ENCODE peak calls at places on chromosomes 6 and 20, in six cellular contexts. A, R, S, J, K and D are unnamed samples.

GRCh38 chr6:19303381-19303780 is 533.8 kb upstream of the ID4 start:
- DNase-seq in A (no peak), R (no peak), S (no peak), J (no peak), K (no peak), D (no peak)

GRCh38 chr20:4375881-4376280 is 345.8 kb upstream of the PRND start:
- DNase-seq in A (no peak), R (no peak), S (no peak), J (peak), K (no peak), D (no peak)

GRCh38 chr6:27359231-27359630 is 29.3 kb upstream of the ZNF391 start:
- DNase-seq in A (no peak), R (no peak), S (no peak), J (no peak), K (no peak), D (no peak)

GRCh38 chr6:126086560-126086959 is 100.2 kb downstream of the TRMT11 start:
- DNase-seq in A (no peak), R (no peak), S (no peak), J (no peak), K (no peak), D (no peak)

GRCh38 chr6:161694995-161695394 is 421.1 kb upstream of the AGPAT4 start:
- DNase-seq in A (no peak), R (peak), S (peak), J (no peak), K (no peak), D (peak)

GRCh38 chr6:27114792-27115191 is 132.7 kb upstream of the PRSS16 start:
- DNase-seq in A (no peak), R (no peak), S (no peak), J (no peak), K (no peak), D (no peak)

GRCh38 chr20:8808180-8808535 is 260.7 kb upstream of the PLCB4 start:
- DNase-seq in A (no peak), R (no peak), S (no peak), J (no peak), K (no peak), D (no peak)

GRCh38 chr6:1792989-1793388 is 183.3 kb downstream of the FOXC1 start:
- DNase-seq in A (no peak), R (peak), S (peak), J (peak), K (peak), D (peak)

GRCh38 chr6:144434308-144434990 is 149.3 kb downstream of the UTRN start:
- DNase-seq in A (no peak), R (no peak), S (no peak), J (peak), K (no peak), D (no peak)

GRCh38 chr6:44582930-44583329 is 195.4 kb downstream of the CDC5L start:
- DNase-seq in A (no peak), R (no peak), S (no peak), J (no peak), K (no peak), D (no peak)

GRCh38 chr6:44575644-44576043 is 188.1 kb downstream of the CDC5L start:
- DNase-seq in A (no peak), R (no peak), S (no peak), J (no peak), K (no peak), D (no peak)

GRCh38 chr6:44576132-44576601 is 188.7 kb downstream of the CDC5L start:
- DNase-seq in A (no peak), R (no peak), S (no peak), J (peak), K (no peak), D (no peak)

DNA sequence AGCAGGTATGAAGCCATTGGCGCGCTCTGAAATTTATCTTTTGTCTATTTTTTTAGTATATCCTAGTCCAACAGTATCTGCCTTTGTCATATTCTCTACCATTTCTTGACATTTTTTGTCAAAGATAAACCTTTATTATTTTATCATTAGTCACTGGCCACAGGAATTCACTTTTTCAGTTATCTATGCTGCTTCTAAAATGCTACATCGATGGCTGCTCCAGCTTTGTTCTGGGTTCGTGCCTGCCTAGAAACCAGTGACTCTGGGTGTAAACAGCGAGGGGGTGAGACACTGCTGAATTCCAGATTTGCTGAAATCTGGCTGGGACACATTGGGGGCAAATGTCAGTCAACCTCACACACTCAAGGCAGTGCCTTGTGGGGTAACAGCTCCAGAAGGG is 193.4 kb downstream of the CDC5L start:
- DNase-seq in A (no peak), R (no peak), S (no peak), J (peak), K (no peak), D (no peak)
- TF ChIP-seq BHLHE40 in A (no peak), R (no peak), S (no peak), J (no peak), K (no peak), D (no peak)

DNA sequence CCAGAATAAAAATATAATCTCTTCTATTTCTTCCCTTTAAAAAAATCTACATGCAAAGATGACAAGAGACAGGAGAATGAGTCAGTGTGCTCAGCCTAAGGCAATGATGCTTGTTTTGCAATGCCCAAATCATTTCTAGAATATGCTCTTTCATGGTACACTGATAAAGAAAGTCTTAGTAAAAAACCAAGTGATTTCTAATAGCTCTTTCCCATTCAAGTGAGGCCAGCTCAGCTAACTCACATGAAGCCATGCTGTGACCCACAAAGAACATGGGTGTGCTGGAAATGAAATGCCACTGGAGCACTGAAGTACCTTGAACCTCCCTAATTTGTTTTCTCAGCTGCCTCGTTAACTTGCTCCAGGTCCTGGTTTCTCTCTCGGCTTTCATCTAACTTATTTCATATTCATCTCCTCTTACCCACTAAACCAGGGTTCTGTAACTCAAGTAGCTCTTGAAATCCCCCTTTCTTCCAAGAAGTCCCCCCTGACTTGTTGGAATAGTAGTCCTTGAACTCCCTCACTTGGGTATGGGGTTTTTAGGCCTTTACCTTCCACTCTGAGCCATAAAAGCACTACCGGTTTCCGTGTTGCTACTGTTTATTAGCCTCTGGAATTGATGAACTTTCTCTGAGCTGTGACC is 92.7 kb downstream of the IRF4 start:
- DNase-seq in A (peak), R (no peak), S (no peak), J (peak), K (no peak), D (no peak)
- TF ChIP-seq BHLHE40 in A (peak), R (no peak), S (no peak), J (no peak), K (no peak), D (no peak)

GRCh38 chr20:38195521-38195920 is 30.5 kb upstream of the TGM2 start:
- DNase-seq in A (no peak), R (no peak), S (no peak), J (no peak), K (no peak), D (no peak)
- TF ChIP-seq BHLHE40 in A (no peak), R (no peak), S (no peak), J (no peak), K (no peak), D (no peak)

GRCh38 chr20:49395183-49395582 is 87.3 kb downstream of the KCNB1 start:
- DNase-seq in A (no peak), R (no peak), S (no peak), J (no peak), K (no peak), D (no peak)
- TF ChIP-seq BHLHE40 in A (no peak), R (no peak), S (no peak), J (no peak), K (no peak), D (no peak)

GRCh38 chr6:167157867-167158266 is at the start of gene GPR31:
- DNase-seq in A (no peak), R (no peak), S (no peak), J (no peak), K (no peak), D (no peak)

GRCh38 chr6:167165887-167166471 is 8.2 kb upstream of the GPR31 start:
- DNase-seq in A (no peak), R (no peak), S (no peak), J (no peak), K (no peak), D (no peak)

GRCh38 chr6:167162591-167162990 is 4.8 kb upstream of the GPR31 start:
- DNase-seq in A (no peak), R (no peak), S (peak), J (no peak), K (no peak), D (no peak)

GRCh38 chr6:167161895-167162467 is 4.2 kb upstream of the GPR31 start:
- DNase-seq in A (no peak), R (no peak), S (no peak), J (no peak), K (no peak), D (no peak)

DNA sequence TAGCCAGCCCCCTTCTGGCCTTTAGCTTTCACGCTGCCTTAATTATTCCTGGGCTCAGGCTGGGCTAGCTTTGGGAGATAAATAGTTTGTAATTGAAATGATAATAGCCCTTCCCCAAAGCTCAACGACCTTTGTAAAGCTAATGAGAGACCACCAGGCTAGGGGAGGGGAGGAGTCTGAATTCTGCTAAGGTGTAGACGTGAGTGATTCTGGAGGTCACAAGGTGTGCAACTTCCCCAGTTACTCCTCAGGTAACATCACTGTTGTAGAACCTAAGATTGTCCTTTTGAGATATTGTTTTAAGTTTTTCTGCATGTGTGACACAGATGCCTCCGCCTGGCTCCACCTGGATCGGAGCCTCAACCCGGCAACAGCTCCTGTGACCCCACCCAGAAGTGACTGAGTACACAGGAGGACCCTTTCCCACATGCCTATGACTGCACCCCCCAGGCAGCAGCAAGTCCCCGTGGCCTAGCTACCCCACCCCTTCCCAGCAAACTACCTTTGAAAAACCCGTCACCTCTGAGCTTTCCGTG is 5.8 kb upstream of the GPR31 start:
- DNase-seq in A (no peak), R (no peak), S (no peak), J (no peak), K (no peak), D (no peak)
- TF ChIP-seq BHLHE40 in A (no peak), R (no peak), S (no peak), J (no peak), K (no peak), D (no peak)

GRCh38 chr6:56708810-56709597 is 66.3 kb upstream of the DST start:
- DNase-seq in A (no peak), R (peak), S (peak), J (peak), K (no peak), D (peak)
- TF ChIP-seq BHLHE40 in A (no peak), R (no peak), S (no peak), J (no peak), K (no peak), D (no peak)

DNA sequence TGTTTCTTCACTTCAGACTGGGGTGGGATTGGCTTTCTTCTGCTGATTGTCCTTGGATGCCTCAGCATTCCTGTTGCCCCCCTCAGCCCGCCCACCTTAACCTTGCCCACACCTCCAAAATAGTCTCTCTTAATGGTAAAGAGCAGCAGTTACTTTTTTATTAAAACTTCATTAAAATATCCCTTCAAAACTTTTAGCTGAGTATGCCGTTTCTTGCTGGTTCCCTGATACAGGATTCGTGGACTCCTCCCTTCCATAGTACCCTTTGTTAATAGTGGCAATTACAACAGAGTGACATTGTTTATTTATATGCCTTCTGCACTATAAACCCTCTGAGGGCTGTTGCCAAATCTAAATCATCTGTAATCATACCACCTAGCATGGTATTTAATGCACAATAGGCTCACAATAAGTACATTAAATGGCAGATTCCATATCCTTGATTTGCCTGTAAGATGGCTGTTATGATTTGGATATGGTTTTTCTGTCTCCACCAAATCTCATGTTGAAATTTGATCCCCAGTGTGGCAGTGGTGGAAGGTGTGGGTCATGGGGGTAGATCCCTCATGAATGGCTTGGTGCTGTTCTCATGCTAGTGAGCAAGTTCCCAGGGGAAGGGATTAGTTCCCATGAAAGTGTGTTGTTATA is 3.5 kb upstream of the MOCS1 start:
- DNase-seq in A (no peak), R (no peak), S (no peak), J (no peak), K (no peak), D (no peak)
- TF ChIP-seq BHLHE40 in A (no peak), R (no peak), S (no peak), J (no peak), K (no peak), D (no peak)

DNA sequence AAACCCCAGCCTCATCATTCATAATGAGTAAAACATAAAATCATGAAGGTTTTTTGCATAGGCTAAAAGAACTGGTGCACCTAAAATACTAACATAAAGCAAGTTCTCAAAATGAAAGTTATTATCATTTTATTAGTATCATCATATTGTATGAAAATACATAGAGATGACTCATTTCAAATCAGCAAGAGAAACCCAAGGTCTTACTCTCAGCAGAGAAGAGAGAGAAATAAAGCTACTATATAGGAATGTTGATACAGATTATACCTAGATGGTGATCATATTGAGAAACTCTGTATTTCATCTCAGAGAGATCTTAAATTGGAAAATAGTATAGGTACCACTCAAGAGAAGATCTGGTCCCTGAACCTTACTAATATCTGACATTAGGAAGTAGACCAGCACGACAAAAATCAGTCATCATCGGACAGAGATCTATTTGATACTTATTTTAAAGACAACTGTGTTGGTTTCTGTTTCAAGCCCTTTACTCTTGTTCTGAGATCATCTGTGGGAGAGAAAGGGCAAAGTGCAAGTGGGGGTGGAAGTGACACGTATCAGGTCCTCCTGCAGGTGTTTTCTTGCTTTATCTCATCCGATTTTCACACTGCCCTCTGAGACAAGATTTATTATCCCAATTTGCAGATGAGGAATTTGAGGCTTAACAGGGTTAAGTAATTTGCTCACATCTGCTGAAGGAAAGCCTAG is 532.3 kb downstream of the MAFB start:
- DNase-seq in A (peak), R (no peak), S (no peak), J (no peak), K (no peak), D (no peak)
- TF ChIP-seq BHLHE40 in A (no peak), R (no peak), S (no peak), J (no peak), K (no peak), D (no peak)

GRCh38 chr6:134063121-134063965 is 10.9 kb upstream of the SLC2A12 start:
- DNase-seq in A (no peak), R (peak), S (peak), J (peak), K (no peak), D (peak)
- TF ChIP-seq BHLHE40 in A (no peak), R (no peak), S (no peak), J (no peak), K (no peak), D (no peak)

GRCh38 chr6:17355404-17355774 is 38.0 kb upstream of the CAP2 start:
- DNase-seq in A (no peak), R (no peak), S (no peak), J (no peak), K (no peak), D (no peak)

GRCh38 chr6:17352302-17352701 is 41.1 kb upstream of the CAP2 start:
- DNase-seq in A (no peak), R (no peak), S (peak), J (peak), K (no peak), D (no peak)

GRCh38 chr6:17358515-17358914 is 34.9 kb upstream of the CAP2 start:
- DNase-seq in A (no peak), R (no peak), S (peak), J (no peak), K (no peak), D (no peak)

GRCh38 chr6:17353440-17354175 is 39.8 kb upstream of the CAP2 start:
- DNase-seq in A (no peak), R (no peak), S (peak), J (no peak), K (no peak), D (no peak)

GRCh38 chr6:17354700-17355403 is 38.5 kb upstream of the CAP2 start:
- DNase-seq in A (peak), R (no peak), S (peak), J (peak), K (peak), D (no peak)
- TF ChIP-seq BHLHE40 in A (no peak), R (no peak), S (no peak), J (no peak), K (no peak), D (no peak)